ENCODE peak calls at places on chromosomes 3 and 15, in six cellular contexts. L is HepG2, U is sigmoid colon, W is endothelial cell of umbilical vein, Y is breast epithelium, M is transverse colon. R is an unnamed sample.

GRCh38 chr15:51299187-51300015 is 39.0 kb downstream of the CYP19A1 start:
- DNase-seq in W (no peak), M (no peak), U (no peak), L (peak), Y (no peak), R (no peak)

GRCh38 chr3:58043933-58044332 is 35.7 kb downstream of the FLNB start:
- DNase-seq in L (no peak), U (no peak), M (no peak), Y (no peak), W (no peak), R (no peak)

GRCh38 chr3:13296662-13297061 is 123.5 kb downstream of the NUP210 start:
- DNase-seq in M (no peak), Y (no peak), L (no peak), U (peak), W (no peak), R (no peak)

GRCh38 chr15:63539517-63539916 is 35.1 kb downstream of the USP3 start:
- DNase-seq in L (no peak), W (peak), U (no peak), Y (no peak), M (peak), R (no peak)

GRCh38 chr3:15638193-15638890 is 36.8 kb downstream of the BTD start:
- DNase-seq in M (peak), Y (no peak), L (no peak), U (peak), W (peak), R (no peak)

GRCh38 chr3:197600796-197601565 is 45.2 kb upstream of the BDH1 start:
- DNase-seq in W (no peak), L (no peak), Y (no peak), U (no peak), M (no peak), R (no peak)

GRCh38 chr3:135136361-135137100 is 341.5 kb downstream of the EPHB1 start:
- DNase-seq in L (no peak), U (no peak), Y (no peak), W (no peak), M (no peak), R (no peak)

GRCh38 chr3:44499149-44499898 is 21.9 kb upstream of the ZNF445 start:
- DNase-seq in U (no peak), Y (no peak), L (no peak), W (no peak), M (no peak), R (no peak)

GRCh38 chr15:95988574-95988887 is 342.0 kb upstream of the NR2F2 start:
- DNase-seq in Y (no peak), U (no peak), W (peak), L (peak), M (no peak), R (no peak)

GRCh38 chr3:126578702-126579101 is 20.0 kb upstream of the C3orf22 start:
- DNase-seq in Y (no peak), L (no peak), U (no peak), W (no peak), M (no peak), R (no peak)

GRCh38 chr15:101454365-101454764 is 35.1 kb downstream of the PCSK6 start:
- DNase-seq in L (no peak), U (no peak), M (no peak), Y (peak), W (no peak), R (no peak)

GRCh38 chr3:14126017-14126902 is 1.4 kb downstream of the TMEM43 start:
- DNase-seq in W (no peak), U (no peak), L (no peak), M (no peak), Y (no peak), R (no peak)

GRCh38 chr15:97115764-97116075 is 785.2 kb downstream of the NR2F2 start:
- DNase-seq in M (no peak), U (no peak), L (no peak), W (no peak), Y (no peak), R (no peak)

GRCh38 chr3:160754371-160754854 is 1.6 kb upstream of the PPM1L start:
- DNase-seq in W (peak), L (no peak), M (peak), Y (peak), U (peak), R (no peak)

GRCh38 chr3:142977399-142977728 is 13.9 kb upstream of the PAQR9 start:
- DNase-seq in L (no peak), W (no peak), Y (no peak), M (no peak), U (no peak), R (no peak)

GRCh38 chr15:82095803-82096202 is 50.0 kb upstream of the MEX3B start:
- DNase-seq in U (no peak), L (no peak), M (no peak), W (no peak), Y (no peak), R (no peak)

GRCh38 chr15:80609512-80609946 is 85.6 kb upstream of the ABHD17C start:
- DNase-seq in M (no peak), U (no peak), W (peak), Y (no peak), L (no peak), R (no peak)

GRCh38 chr3:114877378-114878118 is 269.5 kb downstream of the ZBTB20 start:
- DNase-seq in W (peak), Y (no peak), L (no peak), U (no peak), M (no peak), R (no peak)

GRCh38 chr3:144989756-144990155 is 1018.1 kb downstream of the DIPK2A start:
- DNase-seq in M (no peak), W (no peak), L (no peak), Y (no peak), U (no peak), R (no peak)

GRCh38 chr15:42921049-42921731 is 612 bp upstream of the TTBK2 start:
- DNase-seq in U (peak), L (no peak), W (peak), M (peak), Y (no peak), R (no peak)

GRCh38 chr3:129593595-129594339 is 12.7 kb downstream of the PLXND1 start:
- DNase-seq in U (no peak), M (peak), W (peak), Y (no peak), L (peak), R (no peak)

GRCh38 chr3:32961189-32961715 is 9.8 kb downstream of the CCR4 start:
- DNase-seq in U (no peak), Y (no peak), M (no peak), W (no peak), L (no peak), R (no peak)

GRCh38 chr3:68142331-68142887 is 488.0 kb upstream of the SUCLG2 start:
- DNase-seq in U (no peak), M (no peak), Y (no peak), L (no peak), W (no peak), R (no peak)

GRCh38 chr3:42097166-42097946 is 6.2 kb downstream of the TRAK1 start:
- DNase-seq in M (no peak), W (peak), U (no peak), Y (no peak), L (no peak), R (no peak)

GRCh38 chr3:160486459-160486869 is 36.9 kb upstream of the TRIM59 start:
- DNase-seq in Y (no peak), M (no peak), W (peak), U (no peak), L (peak), R (no peak)

GRCh38 chr15:78709263-78709882 is 68.4 kb upstream of the CHRNB4 start:
- DNase-seq in Y (peak), L (peak), U (peak), M (peak), W (peak), R (peak)

GRCh38 chr15:28919679-28920655 is 34.2 kb downstream of the APBA2 start:
- DNase-seq in M (no peak), U (peak), L (no peak), W (no peak), Y (no peak), R (no peak)

GRCh38 chr3:9703736-9704342 is at the start of gene CPNE9:
- DNase-seq in M (no peak), Y (no peak), U (no peak), W (no peak), L (no peak), R (no peak)

GRCh38 chr15:66038387-66039116 is 169.3 kb downstream of the RAB11A start:
- DNase-seq in W (no peak), M (no peak), L (no peak), U (no peak), Y (no peak), R (no peak)

GRCh38 chr3:189393598-189393997 is 221.8 kb downstream of the TPRG1 start:
- DNase-seq in U (no peak), W (no peak), M (peak), L (no peak), Y (no peak), R (no peak)

GRCh38 chr3:135229018-135229495 is 434.0 kb downstream of the EPHB1 start:
- DNase-seq in U (no peak), W (no peak), Y (no peak), L (no peak), M (no peak), R (no peak)

GRCh38 chr3:106241593-106241992 is 372.8 kb upstream of the CBLB start:
- DNase-seq in W (no peak), L (no peak), Y (no peak), U (no peak), M (no peak), R (no peak)

GRCh38 chr3:18891641-18892040 is 256.7 kb upstream of the KCNH8 start:
- DNase-seq in Y (no peak), W (no peak), M (no peak), U (no peak), L (no peak), R (no peak)

GRCh38 chr3:149572796-149573414 is 84.9 kb downstream of the WWTR1 start:
- DNase-seq in M (no peak), W (peak), U (no peak), Y (no peak), L (no peak), R (no peak)

GRCh38 chr3:71859128-71859519 is 74.2 kb upstream of the PROK2 start:
- DNase-seq in U (no peak), Y (no peak), M (no peak), L (peak), W (peak), R (no peak)

GRCh38 chr3:144119611-144120010 is 148.0 kb downstream of the DIPK2A start:
- DNase-seq in U (no peak), M (no peak), W (no peak), L (no peak), Y (no peak), R (no peak)

GRCh38 chr15:68199340-68199739 is 5.8 kb downstream of the CALML4 start:
- DNase-seq in W (no peak), Y (no peak), U (no peak), M (no peak), L (no peak), R (no peak)

GRCh38 chr15:68201879-68202261 is 3.3 kb downstream of the CALML4 start:
- DNase-seq in M (no peak), Y (no peak), U (no peak), L (no peak), W (no peak), R (no peak)

GRCh38 chr15:68201153-68201878 is 3.8 kb downstream of the CALML4 start:
- DNase-seq in W (no peak), M (no peak), L (no peak), Y (no peak), U (no peak), R (no peak)

GRCh38 chr15:68197661-68198437 is 7.3 kb downstream of the CALML4 start:
- DNase-seq in M (no peak), U (no peak), Y (no peak), W (no peak), L (no peak), R (no peak)

DNA sequence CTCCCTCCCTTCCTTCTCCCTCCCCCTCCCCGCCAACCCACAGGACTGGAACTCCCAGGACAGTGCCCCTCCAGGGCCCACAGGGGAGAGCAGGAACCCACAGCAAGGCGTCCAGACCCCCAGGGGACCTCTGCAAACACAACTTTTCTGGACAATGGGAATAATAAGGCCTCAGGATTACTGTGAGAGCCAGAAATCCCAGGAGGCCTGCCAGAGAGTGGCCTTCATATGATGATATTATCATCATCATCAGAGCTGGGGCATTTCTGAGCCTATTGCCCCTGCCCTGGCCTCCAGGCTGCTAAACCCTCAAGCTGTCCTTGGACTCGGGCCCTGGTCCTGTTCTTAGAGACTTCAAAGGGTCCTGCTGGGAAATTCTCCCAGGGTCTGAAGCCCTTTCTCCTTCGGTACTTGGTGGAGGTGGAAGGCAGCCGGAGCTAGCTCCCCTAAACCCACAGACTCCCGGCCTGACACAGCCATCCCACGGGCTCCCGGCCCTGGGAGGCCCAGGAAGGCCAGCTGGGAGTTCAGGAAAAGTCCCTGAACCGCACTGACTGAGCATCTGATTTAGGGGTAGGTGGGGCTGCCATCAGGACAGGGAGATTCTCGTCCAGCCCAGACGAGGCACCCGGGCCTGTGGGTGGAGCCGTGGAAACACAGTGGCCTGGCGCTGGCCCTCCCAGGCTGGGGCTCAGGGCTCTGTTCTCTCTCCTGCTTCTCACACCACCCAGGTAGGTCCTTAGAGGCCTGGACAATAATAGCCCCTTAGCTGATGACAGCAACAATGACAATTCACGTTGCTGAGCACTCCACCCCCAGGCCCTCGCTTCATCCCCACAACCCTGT is 4.9 kb downstream of the CALML4 start:
- DNase-seq in W (no peak), M (no peak), L (no peak), U (no peak), Y (no peak), R (no peak)
- TF ChIP-seq POLR2A in W (no peak), M (no peak), L (no peak), U (no peak), Y (no peak), R (no peak)

DNA sequence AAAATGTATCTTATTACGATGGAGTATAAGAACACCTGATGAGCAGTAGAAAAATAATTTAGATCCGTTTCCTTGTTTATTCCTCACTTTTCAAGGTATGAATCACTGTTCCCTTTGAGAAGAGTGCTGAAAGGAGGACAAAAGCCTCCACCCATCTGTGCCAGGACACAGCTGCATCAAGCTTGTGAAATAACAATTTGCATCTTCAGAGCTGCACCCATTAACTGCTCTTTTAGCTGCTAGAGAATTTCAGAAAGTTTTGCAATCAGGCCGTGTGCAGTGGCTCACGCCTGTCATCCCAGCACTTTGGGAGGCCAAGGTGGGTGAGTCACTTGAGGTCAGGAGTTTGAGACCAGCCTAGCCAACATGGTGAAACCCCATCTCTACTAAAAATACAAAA is 9.6 kb downstream of the CLDND1 start:
- DNase-seq in L (no peak), Y (no peak), W (no peak), M (no peak), U (no peak), R (no peak)
- TF ChIP-seq POLR2AphosphoS5 in L (no peak), Y (no peak), W (no peak), M (no peak), U (no peak), R (no peak)

DNA sequence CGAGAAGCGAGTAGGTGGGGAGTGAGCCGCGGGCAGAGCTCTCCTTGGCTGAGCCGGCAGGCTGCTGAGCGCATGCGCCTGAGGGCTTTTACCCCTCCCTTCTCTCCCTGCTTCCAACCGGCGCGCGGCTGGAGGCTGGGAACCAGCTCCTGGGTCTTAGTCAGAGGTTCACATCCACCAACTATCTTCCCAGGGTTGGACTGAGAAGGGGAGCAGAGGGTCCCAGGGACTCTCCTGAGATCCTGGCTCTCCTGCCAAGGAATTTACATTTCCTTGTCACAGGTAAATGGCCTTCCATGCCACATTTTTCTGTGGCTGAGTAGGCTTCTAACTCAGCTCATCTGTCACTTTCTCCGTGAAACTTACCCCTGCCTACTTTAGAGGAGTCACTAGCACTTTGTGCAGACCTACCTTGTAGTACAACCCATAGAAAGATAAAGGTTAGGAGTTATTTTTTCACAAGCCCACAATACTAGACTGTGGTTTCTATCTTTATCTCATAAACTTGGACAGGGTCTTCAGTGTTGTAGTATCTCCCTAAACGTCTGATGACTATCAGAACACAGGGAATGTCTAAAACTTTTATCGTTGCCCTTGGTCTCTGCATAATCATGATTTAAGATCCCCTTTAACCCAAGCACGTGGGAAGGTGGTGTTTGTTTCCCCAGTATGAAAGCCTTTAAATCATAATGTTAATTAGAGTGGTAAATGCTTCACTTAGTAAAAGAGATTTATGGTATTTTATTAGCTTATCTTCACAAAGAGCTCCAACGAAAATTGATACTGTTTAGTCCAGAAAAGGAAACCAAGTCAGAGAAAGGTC is 617 bp upstream of the TBC1D5 start:
- DNase-seq in L (no peak), W (peak), M (no peak), U (no peak), Y (no peak), R (no peak)
- TF ChIP-seq POLR2A in L (no peak), W (peak), M (no peak), U (no peak), Y (no peak), R (peak)

DNA sequence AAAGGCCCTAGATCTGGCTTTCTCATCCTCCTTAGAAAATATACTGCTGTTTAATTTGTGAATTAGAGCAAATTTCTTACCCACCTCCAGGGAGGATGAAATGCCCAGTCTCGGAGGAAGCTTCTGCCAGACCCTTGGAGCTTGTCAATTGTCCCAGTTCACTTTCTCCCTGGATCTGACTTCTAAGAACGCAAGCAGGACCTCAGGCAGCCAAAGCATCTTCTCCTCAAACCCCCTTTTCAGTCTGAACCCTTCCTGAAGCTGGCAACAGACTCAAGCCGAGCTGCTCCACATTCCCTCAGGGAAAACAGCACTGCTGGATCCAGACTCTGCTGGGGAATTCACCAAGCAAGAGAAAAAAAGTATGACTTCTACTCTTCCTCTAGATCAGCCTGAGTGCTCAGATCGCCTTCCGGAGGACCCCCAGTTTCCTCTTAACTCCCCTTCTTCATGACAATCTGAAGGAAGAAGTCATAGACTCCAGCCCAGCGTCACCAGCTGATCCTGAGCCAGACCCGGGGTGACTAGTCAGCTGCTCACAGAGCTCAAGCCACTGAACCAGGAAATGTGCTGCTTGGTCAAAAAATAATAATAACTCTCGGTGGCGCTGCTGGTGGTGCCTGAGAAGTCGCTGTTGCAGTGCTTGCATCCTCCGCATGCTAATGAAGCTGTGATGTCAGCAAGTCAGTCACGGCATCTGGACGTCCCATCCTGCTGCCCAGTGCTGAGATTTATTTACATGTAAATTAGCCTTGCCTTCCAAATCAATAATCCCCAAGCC is at the start of gene PRICKLE2:
- DNase-seq in L (no peak), U (peak), M (peak), Y (peak), W (peak), R (no peak)
- TF ChIP-seq POLR2AphosphoS5 in L (no peak), U (no peak), M (no peak), Y (no peak), W (no peak), R (no peak)